ENCODE peak calls at places on chromosomes 3 and 15, in seven cellular contexts. E, N, A, O, G, D and U are unnamed samples.

GRCh38 chr3:43286886-43287301 is 554 bp downstream of the SNRK start:
- DNase-seq in E (no peak), N (no peak), A (no peak), O (peak; percentile 43), G (peak; percentile 33), D (no peak), U (no peak)

GRCh38 chr3:194098036-194098871 is 37.7 kb upstream of the HES1 start:
- DNase-seq in E (no peak), N (no peak), A (no peak), O (no peak), G (no peak), D (no peak), U (no peak)

GRCh38 chr3:33717616-33717865 is 513 bp downstream of the CLASP2 start:
- DNase-seq in E (peak; percentile 43), N (peak; percentile 83), A (no peak), O (no peak), G (no peak), D (peak; percentile 28), U (peak; percentile 69)

GRCh38 chr3:2172561-2173171 is 74.0 kb downstream of the CNTN4 start:
- DNase-seq in E (no peak), N (no peak), A (peak; percentile 36), O (no peak), G (no peak), D (no peak), U (no peak)

GRCh38 chr15:67385971-67386370 is 131.4 kb downstream of the IQCH start:
- DNase-seq in E (no peak), N (no peak), A (no peak), O (no peak), G (no peak), D (no peak), U (no peak)

GRCh38 chr3:40387895-40388254 is 891 bp downstream of the ENTPD3 start:
- DNase-seq in E (no peak), N (no peak), A (no peak), O (no peak), G (no peak), D (no peak), U (no peak)

GRCh38 chr15:77519540-77519939 is 98.9 kb downstream of the HMG20A start:
- DNase-seq in E (no peak), N (no peak), A (no peak), O (no peak), G (no peak), D (no peak), U (no peak)

GRCh38 chr3:192490720-192491119 is 236.6 kb downstream of the FGF12 start:
- DNase-seq in E (no peak), N (no peak), A (no peak), O (no peak), G (no peak), D (no peak), U (no peak)

GRCh38 chr3:102090646-102091045 is 241.3 kb downstream of the NFKBIZ start:
- DNase-seq in E (no peak), N (no peak), A (no peak), O (no peak), G (no peak), D (no peak), U (no peak)

GRCh38 chr3:130291148-130291547 is 54.3 kb upstream of the COL6A5 start:
- DNase-seq in E (no peak), N (no peak), A (no peak), O (no peak), G (no peak), D (no peak), U (no peak)

GRCh38 chr15:60362318-60363023 is 35.3 kb downstream of the ANXA2 start:
- DNase-seq in E (peak; percentile 24), N (no peak), A (no peak), O (no peak), G (no peak), D (peak; percentile 71), U (no peak)

GRCh38 chr3:55459838-55460237 is 27.3 kb downstream of the WNT5A start:
- DNase-seq in E (no peak), N (no peak), A (no peak), O (no peak), G (no peak), D (no peak), U (no peak)

GRCh38 chr3:71361346-71361745 is 222.2 kb downstream of the FOXP1 start:
- DNase-seq in E (no peak), N (no peak), A (no peak), O (no peak), G (no peak), D (no peak), U (no peak)

GRCh38 chr3:195033531-195034091 is 237.3 kb downstream of the XXYLT1 start:
- DNase-seq in E (no peak), N (no peak), A (no peak), O (no peak), G (no peak), D (no peak), U (no peak)

GRCh38 chr3:56899851-56900250 is 98.1 kb upstream of the ARHGEF3 start:
- DNase-seq in E (no peak), N (no peak), A (no peak), O (no peak), G (no peak), D (no peak), U (no peak)

GRCh38 chr3:37766220-37766605 is 95.5 kb upstream of the CTDSPL start:
- DNase-seq in E (no peak), N (no peak), A (no peak), O (no peak), G (no peak), D (no peak), U (no peak)

GRCh38 chr3:185215873-185216586 is 37.8 kb downstream of the EHHADH start:
- DNase-seq in E (no peak), N (no peak), A (peak; percentile 33), O (peak; percentile 10), G (no peak), D (no peak), U (no peak)